ENCODE peak calls at places on chromosomes 7 and 10, in six cellular contexts. J is ELF-1; P is tibial artery; O is HFF-Myc; M is stimulated activated CD8-positive, alpha-beta memory T cell treated with anti-CD3 and anti-CD28 coated beads, Interleukin-15, amount 100 ng/mL, for 24 hours; F is transverse colon. H is an unnamed sample.

GRCh38 chr7:468681-469590 is 50.7 kb downstream of the PDGFA start:
- DNase-seq in J (no peak), P (peak; percentile 72), O (no peak), M (no peak), F (no peak), H (no peak)

GRCh38 chr7:83603644-83604043 is 45.3 kb downstream of the SEMA3E start:
- DNase-seq in J (no peak), P (no peak), O (no peak), M (no peak), F (no peak), H (no peak)

GRCh38 chr7:117012284-117013174 is 59.2 kb downstream of the ST7 start:
- DNase-seq in J (no peak), P (no peak), O (no peak), M (no peak), F (no peak), H (no peak)

GRCh38 chr7:74061840-74062539 is 21.6 kb upstream of the LIMK1 start:
- DNase-seq in J (peak; percentile 84), P (peak; percentile 95), O (peak; percentile 76), M (peak; percentile 16), F (peak; percentile 89), H (peak; percentile 87)

GRCh38 chr7:136868496-136869005 is at the start of gene CHRM2:
- DNase-seq in J (peak; percentile 22), P (no peak), O (no peak), M (no peak), F (no peak), H (peak; percentile 46)

GRCh38 chr10:18523025-18523424 is 128.4 kb downstream of the NSUN6 start:
- DNase-seq in J (no peak), P (no peak), O (no peak), M (no peak), F (no peak), H (peak; percentile 10)

GRCh38 chr7:3493499-3493898 is 192.4 kb downstream of the SDK1 start:
- DNase-seq in J (no peak), P (no peak), O (no peak), M (no peak), F (no peak), H (no peak)

GRCh38 chr10:21584834-21585530 is 51.0 kb downstream of the MLLT10 start:
- DNase-seq in J (no peak), P (no peak), O (no peak), M (no peak), F (no peak), H (no peak)

GRCh38 chr7:102306916-102307677 is 20.4 kb downstream of the SH2B2 start:
- DNase-seq in J (peak; percentile 84), P (peak; percentile 74), O (no peak), M (no peak), F (peak; percentile 89), H (no peak)

GRCh38 chr7:125316451-125316850 is 386.8 kb upstream of the POT1 start:
- DNase-seq in J (peak; percentile 88), P (no peak), O (no peak), M (no peak), F (no peak), H (no peak)

GRCh38 chr10:48700493-48700892 is 15.8 kb downstream of the WDFY4 start:
- DNase-seq in J (no peak), P (no peak), O (no peak), M (no peak), F (no peak), H (no peak)

H was measured in AG09319.